ENCODE peak calls at places on chromosomes 13 and 19, in five cellular contexts. E is tibial nerve, N is A549, X is stomach, I is H1. T is an unnamed sample.

GRCh38 chr13:23736541-23736940 is 152.7 kb downstream of the MIPEP start:
- DNase-seq in N (no peak), E (no peak), X (no peak), I (no peak), T (no peak)

GRCh38 chr13:61255035-61255796 is 160.4 kb downstream of the PCDH20 start:
- DNase-seq in N (no peak), X (no peak), I (peak), E (no peak), T (no peak)

GRCh38 chr13:49756263-49756662 is 36.2 kb downstream of the KPNA3 start:
- DNase-seq in E (no peak), X (no peak), N (no peak), I (no peak), T (no peak)

GRCh38 chr13:88068975-88069374 is 397.8 kb downstream of the SLITRK5 start:
- DNase-seq in N (no peak), E (no peak), X (no peak), I (peak), T (no peak)

GRCh38 chr13:74444161-74444571 is 310.0 kb upstream of the KLF12 start:
- DNase-seq in I (no peak), N (no peak), E (no peak), X (no peak), T (no peak)

GRCh38 chr19:1474011-1474764 is 4.8 kb downstream of the C19orf25 start:
- DNase-seq in E (no peak), X (no peak), N (no peak), I (no peak), T (no peak)

GRCh38 chr13:77514336-77514726 is 21.2 kb upstream of the SCEL start:
- DNase-seq in X (no peak), I (no peak), E (no peak), N (no peak), T (no peak)

GRCh38 chr13:26758496-26759155 is 2.0 kb downstream of the GPR12 start:
- DNase-seq in N (no peak), E (no peak), X (no peak), I (no peak), T (no peak)

GRCh38 chr13:35855531-35856019 is 275.6 kb downstream of the DCLK1 start:
- DNase-seq in X (no peak), E (no peak), I (peak), N (peak), T (no peak)

GRCh38 chr19:14449321-14449720 is 16.2 kb downstream of the PKN1 start:
- DNase-seq in E (no peak), I (no peak), N (no peak), X (no peak), T (no peak)

GRCh38 chr13:99979453-99980200 is 2.0 kb upstream of the ZIC2 start:
- DNase-seq in I (peak), X (peak), N (no peak), E (no peak), T (no peak)

GRCh38 chr13:44734204-44734707 is 158.1 kb upstream of the TSC22D1 start:
- DNase-seq in X (peak), N (no peak), I (no peak), E (no peak), T (no peak)

GRCh38 chr13:114334305-114335053 is 20.2 kb downstream of the CHAMP1 start:
- DNase-seq in E (no peak), X (no peak), I (no peak), N (no peak), T (no peak)

GRCh38 chr13:106034201-106034600 is 501.3 kb downstream of the EFNB2 start:
- DNase-seq in E (no peak), N (no peak), X (no peak), I (no peak), T (no peak)

GRCh38 chr13:66914155-66914554 is 316.0 kb downstream of the PCDH9 start:
- DNase-seq in E (no peak), I (no peak), X (no peak), N (no peak), T (no peak)

GRCh38 chr13:45219938-45220375 is 19.1 kb upstream of the KCTD4 start:
- DNase-seq in I (no peak), E (no peak), N (peak), X (no peak), T (no peak)

GRCh38 chr13:58935689-58936088 is 1228.0 kb downstream of the DIAPH3 start:
- DNase-seq in N (no peak), E (no peak), X (no peak), I (no peak), T (no peak)

GRCh38 chr13:21219044-21219381 is 42.6 kb downstream of the MRPL57 start:
- DNase-seq in E (no peak), I (no peak), X (no peak), N (no peak), T (no peak)

GRCh38 chr19:17005000-17005399 is 21.6 kb downstream of the CPAMD8 start:
- DNase-seq in N (no peak), E (no peak), I (no peak), X (no peak), T (no peak)

GRCh38 chr19:964116-964520 is 20.0 kb upstream of the WDR18 start:
- DNase-seq in E (no peak), X (no peak), I (no peak), N (no peak), T (no peak)

GRCh38 chr13:80884031-80884785 is 543.3 kb upstream of the SPRY2 start:
- DNase-seq in E (no peak), X (no peak), N (no peak), I (no peak), T (no peak)

GRCh38 chr13:53015971-53016370 is 12.6 kb upstream of the OLFM4 start:
- DNase-seq in N (no peak), E (no peak), X (no peak), I (no peak), T (no peak)

GRCh38 chr13:37791699-37792098 is 77.9 kb downstream of the TRPC4 start:
- DNase-seq in I (no peak), N (no peak), X (no peak), E (no peak), T (no peak)

GRCh38 chr19:20051841-20052768 is 12.8 kb upstream of the ZNF682 start:
- DNase-seq in E (peak), X (peak), N (no peak), I (peak), T (peak)

GRCh38 chr13:41216160-41216559 is 21.8 kb upstream of the KBTBD7 start:
- DNase-seq in N (no peak), E (no peak), I (no peak), X (no peak), T (no peak)

GRCh38 chr13:62502606-62503005 is 1087.0 kb upstream of the PCDH20 start:
- DNase-seq in N (no peak), X (no peak), E (no peak), I (no peak), T (no peak)

GRCh38 chr13:48156466-48156865 is 61.6 kb upstream of the MED4 start:
- DNase-seq in N (no peak), E (no peak), I (peak), X (peak), T (peak)

GRCh38 chr13:88717946-88718345 is 1046.8 kb downstream of the SLITRK5 start:
- DNase-seq in N (no peak), I (no peak), X (no peak), E (no peak), T (no peak)

GRCh38 chr19:9306443-9306842 is 3.2 kb downstream of the ZNF699 start:
- DNase-seq in E (no peak), I (no peak), N (no peak), X (no peak), T (no peak)

GRCh38 chr13:22915442-22916082 is 265.2 kb upstream of the SGCG start:
- DNase-seq in I (peak), E (no peak), N (peak), X (peak), T (peak)

GRCh38 chr13:48571121-48571901 is 38.4 kb upstream of the RCBTB2 start:
- DNase-seq in E (peak), I (no peak), X (no peak), N (no peak), T (no peak)

DNA sequence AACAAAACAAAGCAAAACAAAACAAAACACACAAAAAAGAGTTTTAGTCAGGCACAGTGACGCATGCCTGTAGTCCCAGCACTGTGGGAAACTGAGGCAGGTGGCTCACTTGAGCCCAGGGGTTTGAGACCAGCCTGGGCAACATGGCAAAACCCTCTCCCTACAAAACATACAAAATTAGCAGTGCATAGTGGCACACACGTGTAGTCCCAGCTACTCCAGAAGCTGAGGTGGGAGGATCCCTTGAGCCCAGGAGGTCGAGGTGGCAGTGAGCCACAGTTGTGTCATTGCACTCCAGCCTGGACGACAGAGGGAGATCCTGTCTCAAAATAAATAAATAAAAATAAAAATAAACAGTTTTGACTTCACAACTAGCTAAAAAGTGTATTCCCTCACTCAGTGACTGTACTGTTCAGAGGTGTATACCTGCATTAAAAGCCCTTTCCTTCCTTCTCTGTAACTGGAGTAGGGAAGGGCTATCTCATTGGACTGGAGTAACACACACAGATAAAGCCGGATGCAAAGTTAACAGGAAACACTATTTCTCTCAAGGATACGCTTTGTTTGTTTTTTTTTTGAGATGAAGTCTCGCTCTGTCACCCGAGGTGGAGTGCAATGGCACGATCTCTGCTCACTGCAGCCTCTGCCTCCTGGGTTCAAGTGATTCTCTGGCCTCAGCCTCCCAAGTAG is 3.7 kb upstream of the BAX start:
- DNase-seq in N (no peak), I (no peak), E (no peak), X (no peak), T (no peak)
- TF ChIP-seq EP300 in N (no peak), I (no peak), E (no peak), X (no peak), T (no peak)

DNA sequence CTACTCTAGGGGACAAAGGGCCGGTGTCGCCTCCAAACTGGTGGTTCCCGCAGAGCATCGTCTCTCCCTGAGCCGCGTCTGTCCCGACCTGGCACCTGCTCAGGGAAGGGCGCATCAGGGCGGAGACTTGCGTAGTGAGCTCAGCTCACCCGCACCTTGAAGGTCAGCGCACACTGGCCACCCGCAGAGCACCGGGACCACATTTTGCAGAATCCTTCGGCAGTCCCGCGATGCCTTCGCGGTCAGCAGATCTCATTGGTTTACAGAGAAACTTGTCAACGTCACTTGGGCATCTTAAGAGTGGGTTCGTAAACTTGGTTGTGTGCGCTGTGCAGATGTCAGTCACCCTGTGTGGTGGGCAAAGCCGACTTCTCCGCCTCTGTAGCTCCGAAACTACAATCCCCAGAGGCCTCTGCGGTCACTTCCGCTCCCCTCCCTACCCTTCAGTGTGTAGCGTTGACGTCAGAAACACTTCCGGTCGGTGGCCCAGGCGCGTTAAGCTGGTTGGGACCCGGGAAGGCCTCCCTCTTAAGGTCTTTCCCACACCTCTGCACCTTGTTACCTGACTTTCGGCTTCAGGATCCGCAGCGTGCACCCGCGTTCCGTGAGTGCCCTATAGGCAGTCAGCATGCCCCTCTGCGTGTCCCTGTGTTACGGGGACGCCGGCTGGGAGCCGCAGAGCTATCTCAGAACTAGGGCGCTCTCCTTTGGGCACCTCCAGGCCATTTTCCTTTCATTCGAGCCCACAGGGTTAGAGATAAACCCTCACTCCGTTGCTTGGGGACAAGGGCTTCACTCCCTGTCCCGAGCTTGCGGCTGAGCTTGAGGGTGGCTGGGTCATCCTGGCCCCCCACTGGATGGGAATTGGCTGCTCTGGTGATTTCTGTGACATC is 36.5 kb upstream of the ZNF527 start:
- DNase-seq in N (no peak), E (peak), I (peak), X (peak), T (peak)
- H3K4me3 ChIP-seq in N (no peak), E (peak), I (peak), X (peak), T (peak)

GRCh38 chr13:71274923-71275593 is 591.9 kb downstream of the DACH1 start:
- DNase-seq in X (no peak), E (no peak), I (no peak), N (no peak), T (no peak)

DNA sequence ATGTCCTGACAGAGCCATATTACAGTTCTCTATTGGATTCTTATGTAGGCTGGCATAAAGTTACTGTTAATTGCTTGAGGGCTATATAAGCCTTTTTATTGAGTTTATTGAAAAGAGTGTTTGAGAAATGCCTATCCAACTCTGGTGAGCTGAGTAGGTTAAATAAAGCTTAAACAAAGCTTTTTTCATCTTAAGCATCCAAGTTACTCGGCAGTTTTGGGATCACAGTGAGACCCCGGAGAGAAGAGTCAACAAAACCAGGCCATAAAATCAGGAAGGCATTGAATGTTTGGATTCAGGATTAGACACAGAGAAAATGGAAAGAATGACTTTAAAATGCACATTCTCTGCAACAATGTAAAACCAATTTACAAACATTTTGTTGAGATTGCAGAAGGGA is 588.5 kb downstream of the DACH1 start:
- DNase-seq in X (no peak), N (no peak), E (no peak), I (no peak), T (no peak)
- TF ChIP-seq EP300 in X (no peak), N (no peak), E (no peak), I (no peak), T (no peak)

GRCh38 chr19:46977548-46977947 is 42.1 kb upstream of the NPAS1 start:
- DNase-seq in E (no peak), X (no peak), I (no peak), N (no peak), T (no peak)
- H3K4me3 ChIP-seq in E (no peak), X (no peak), I (no peak), N (no peak), T (no peak)

DNA sequence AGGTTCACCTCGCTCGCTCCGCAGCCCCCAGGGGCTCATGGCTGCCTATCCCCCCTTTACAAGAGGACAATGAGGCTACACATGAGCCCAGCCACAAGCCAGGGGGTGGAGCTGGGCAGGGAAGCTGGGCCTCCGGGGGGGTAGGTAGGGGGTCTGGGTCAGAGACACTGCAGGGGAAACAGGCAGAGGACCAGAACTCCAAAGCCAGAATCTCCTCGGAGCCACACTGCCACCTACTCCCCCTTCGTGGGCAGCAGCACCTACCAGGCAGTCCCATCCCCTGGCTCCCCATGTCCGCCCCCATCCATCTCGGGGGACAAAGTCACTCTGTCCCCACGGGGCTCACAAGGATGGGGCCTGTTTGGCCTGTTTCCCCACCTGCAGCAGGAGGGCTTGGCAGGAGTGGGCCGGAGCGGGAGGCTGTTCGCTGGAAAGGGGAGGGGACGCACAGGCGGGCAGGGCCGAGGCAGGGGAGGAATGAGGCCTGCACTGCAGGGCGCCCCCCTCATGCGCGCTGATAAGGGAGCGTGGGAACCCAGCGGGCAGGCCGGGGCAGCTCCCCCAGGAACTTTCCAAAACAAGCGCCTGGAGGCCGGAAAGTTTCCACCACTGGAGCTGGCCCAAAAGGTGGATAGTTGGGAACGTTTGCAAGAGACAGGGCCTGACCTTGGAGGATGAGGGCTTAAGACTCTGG is 545 bp upstream of the ISYNA1 start:
- DNase-seq in X (no peak), E (no peak), N (no peak), I (peak), T (no peak)
- TF ChIP-seq EP300 in X (no peak), E (no peak), N (no peak), I (no peak), T (no peak)

DNA sequence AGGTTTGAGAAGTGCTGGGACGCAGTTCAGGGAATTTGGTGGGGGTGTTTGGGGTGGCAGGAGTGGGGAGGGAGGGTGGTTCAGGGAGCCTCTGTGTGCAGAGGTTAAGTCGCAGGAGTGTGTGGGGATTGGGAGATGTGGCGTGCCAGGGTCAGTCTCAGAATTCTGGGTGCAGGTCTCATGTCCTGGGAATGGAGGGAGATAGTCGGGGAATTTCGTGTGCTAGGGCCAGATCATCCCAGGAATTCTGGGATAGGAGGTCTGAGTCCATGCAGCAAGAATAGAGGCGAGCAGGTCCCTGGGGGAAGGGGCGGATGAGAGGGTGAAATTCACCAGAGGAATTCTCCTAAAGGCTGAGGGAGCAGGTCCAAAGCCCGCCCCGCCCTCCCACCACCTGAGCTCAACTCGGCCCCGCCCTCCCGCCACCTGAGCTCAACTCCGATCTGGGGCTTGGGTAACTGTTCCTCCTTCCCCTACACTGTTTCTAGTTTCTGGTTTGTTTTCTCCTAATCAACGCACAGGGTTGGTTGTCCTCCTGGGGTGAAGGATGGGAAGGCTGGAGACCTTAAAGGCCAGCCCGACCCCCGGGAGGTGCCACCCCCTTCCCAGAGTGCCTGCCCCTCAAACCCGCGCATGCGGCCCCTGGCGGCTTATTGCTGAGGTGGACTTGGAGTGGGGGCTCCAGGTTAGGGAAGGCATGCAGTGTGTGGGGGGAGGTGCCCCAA is 15.2 kb downstream of the KCNC3 start:
- DNase-seq in E (no peak), X (no peak), I (peak), N (no peak), T (no peak)
- H3K4me3 ChIP-seq in E (no peak), X (no peak), I (peak), N (peak), T (no peak)